ENCODE peak calls at places on chromosome 22, in six cellular contexts. A is A549, Q is endothelial cell of umbilical vein, V is HepG2, G is GM12878, C is K562. R is an unnamed sample.

GRCh38 chr22:42316988-42317387 is 46.5 kb upstream of the TCF20 start:
- DNase-seq in A (no peak), G (no peak), V (no peak), Q (no peak), C (peak; percentile 51), R (peak; percentile 41)

GRCh38 chr22:23178512-23179254 is 1.6 kb upstream of the BCR start:
- DNase-seq in V (no peak), Q (peak; percentile 70), C (peak; percentile 98), G (no peak), A (peak; percentile 55), R (peak; percentile 61)

GRCh38 chr22:17121235-17122195 is at the start of gene TMEM121B:
- DNase-seq in C (peak; percentile 41), G (no peak), V (no peak), Q (peak; percentile 23), A (peak; percentile 14), R (peak; percentile 80)

GRCh38 chr22:31980628-31981027 is 36.3 kb downstream of the YWHAH start:
- DNase-seq in G (no peak), C (no peak), V (no peak), Q (no peak), A (no peak), R (no peak)

GRCh38 chr22:26579331-26579886 is 10.5 kb downstream of the TPST2 start:
- DNase-seq in V (no peak), C (no peak), A (no peak), Q (no peak), G (peak; percentile 30), R (peak; percentile 83)

GRCh38 chr22:43118953-43119458 is 8.5 kb downstream of the BIK start:
- DNase-seq in A (no peak), G (peak; percentile 58), C (no peak), V (no peak), Q (no peak), R (peak; percentile 53)

GRCh38 chr22:39825661-39826102 is 67.9 kb downstream of the ENTHD1 start:
- DNase-seq in A (no peak), V (no peak), C (no peak), Q (no peak), G (peak; percentile 66), R (no peak)

GRCh38 chr22:48004038-48004437 is 1241.6 kb downstream of the TBC1D22A start:
- DNase-seq in V (no peak), G (no peak), A (no peak), C (peak; percentile 1), Q (no peak), R (no peak)

GRCh38 chr22:48418831-48419230 is 1408.8 kb downstream of the BRD1 start:
- DNase-seq in C (no peak), Q (no peak), A (no peak), V (no peak), G (no peak), R (no peak)

GRCh38 chr22:23183107-23183698 is 2.9 kb downstream of the BCR start:
- DNase-seq in G (no peak), V (peak; percentile 47), A (no peak), Q (peak; percentile 79), C (peak; percentile 97), R (peak; percentile 61)

GRCh38 chr22:40046126-40046525 is 51.4 kb downstream of the FAM83F start:
- DNase-seq in G (no peak), A (no peak), Q (no peak), C (no peak), V (no peak), R (no peak)

GRCh38 chr22:48720662-48721393 is 1106.8 kb downstream of the BRD1 start:
- DNase-seq in Q (no peak), C (no peak), V (no peak), A (no peak), G (no peak), R (no peak)

GRCh38 chr22:42313804-42314581 is 43.5 kb upstream of the TCF20 start:
- DNase-seq in C (peak; percentile 67), G (no peak), A (peak; percentile 77), V (peak; percentile 95), Q (peak; percentile 15), R (peak; percentile 76)

GRCh38 chr22:29041408-29041807 is 20.2 kb downstream of the C22orf31 start:
- DNase-seq in C (no peak), V (no peak), A (no peak), Q (peak; percentile 56), G (no peak), R (no peak)

GRCh38 chr22:29040385-29041275 is 21.0 kb downstream of the C22orf31 start:
- DNase-seq in C (peak; percentile 77), A (peak; percentile 77), Q (peak; percentile 83), G (peak; percentile 36), V (peak; percentile 65), R (peak; percentile 79)

GRCh38 chr22:29039148-29039547 is 22.5 kb downstream of the C22orf31 start:
- DNase-seq in C (no peak), Q (no peak), A (no peak), V (no peak), G (no peak), R (no peak)

GRCh38 chr22:29044657-29045176 is 16.9 kb downstream of the C22orf31 start:
- DNase-seq in G (no peak), A (no peak), C (no peak), Q (peak; percentile 40), V (peak; percentile 51), R (no peak)

GRCh38 chr22:29043906-29044575 is 17.6 kb downstream of the C22orf31 start:
- DNase-seq in C (no peak), Q (peak; percentile 49), V (no peak), G (no peak), A (no peak), R (no peak)
- TF ChIP-seq POLR2A in C (no peak), Q (no peak), V (no peak), G (no peak), A (no peak), R (no peak)

GRCh38 chr22:45009881-45010531 is at the start of gene PHF21B:
- DNase-seq in Q (peak; percentile 4), C (peak; percentile 13), G (no peak), A (peak; percentile 71), V (no peak), R (no peak)
- TF ChIP-seq MYC in Q (no peak), C (no peak), G (no peak), A (no peak), V (no peak), R (no peak)

GRCh38 chr22:36470994-36471331 is 10.5 kb downstream of the TXN2 start:
- DNase-seq in Q (no peak), V (no peak), G (no peak), C (no peak), A (no peak), R (no peak)
- TF ChIP-seq POLR2A in Q (no peak), V (no peak), G (no peak), C (no peak), A (no peak), R (no peak)

GRCh38 chr22:38228873-38229740 is 27.3 kb downstream of the MAFF start:
- DNase-seq in A (peak; percentile 75), Q (peak; percentile 89), G (no peak), C (no peak), V (peak; percentile 54), R (no peak)
- TF ChIP-seq MYC in A (no peak), Q (no peak), G (no peak), C (no peak), V (no peak), R (no peak)